ENCODE peak calls at places on chromosomes 2 and 18, in seven cellular contexts. W is HepG2, D is K562, L is suprapubic skin, Y is stomach, C is tibial nerve, T is A549. X is an unnamed sample.

GRCh38 chr2:150532883-150533282 is 45.4 kb upstream of the RND3 start:
- DNase-seq in W (no peak), D (no peak), L (no peak), Y (no peak), C (no peak), T (no peak), X (no peak)

GRCh38 chr18:54777118-54777791 is 51.0 kb upstream of the RAB27B start:
- DNase-seq in W (no peak), D (no peak), L (no peak), Y (no peak), C (no peak), T (no peak), X (no peak)

GRCh38 chr2:102975996-102976636 is 214.3 kb downstream of the TMEM182 start:
- DNase-seq in W (peak), D (peak), L (no peak), Y (no peak), C (no peak), T (peak), X (no peak)

GRCh38 chr2:11633923-11634478 is 36.0 kb downstream of the NTSR2 start:
- DNase-seq in W (no peak), D (no peak), L (no peak), Y (no peak), C (no peak), T (no peak), X (no peak)

GRCh38 chr2:138600732-138601437 is 99.3 kb downstream of the SPOPL start:
- DNase-seq in W (no peak), D (no peak), L (no peak), Y (no peak), C (no peak), T (no peak), X (no peak)

GRCh38 chr18:10783941-10784340 is 258.1 kb downstream of the NAPG start:
- DNase-seq in W (no peak), D (no peak), L (no peak), Y (no peak), C (no peak), T (no peak), X (no peak)

GRCh38 chr2:152513681-152514080 is 178.7 kb downstream of the FMNL2 start:
- DNase-seq in W (no peak), D (no peak), L (no peak), Y (no peak), C (no peak), T (peak), X (no peak)

GRCh38 chr18:79982736-79983135 is 5.6 kb downstream of the TXNL4A start:
- DNase-seq in W (no peak), D (peak), L (no peak), Y (no peak), C (no peak), T (no peak), X (no peak)

GRCh38 chr2:225025917-225026571 is 16.2 kb downstream of the DOCK10 start:
- DNase-seq in W (no peak), D (no peak), L (no peak), Y (no peak), C (no peak), T (no peak), X (no peak)

GRCh38 chr18:79791141-79791972 is 6.4 kb upstream of the KCNG2 start:
- DNase-seq in W (peak), D (no peak), L (no peak), Y (peak), C (no peak), T (peak), X (no peak)

GRCh38 chr18:58977223-58977622 is 112.5 kb downstream of the ZNF532 start:
- DNase-seq in W (no peak), D (no peak), L (no peak), Y (no peak), C (no peak), T (no peak), X (peak)

GRCh38 chr18:58970943-58971799 is 106.5 kb downstream of the ZNF532 start:
- DNase-seq in W (no peak), D (no peak), L (no peak), Y (no peak), C (no peak), T (no peak), X (no peak)

GRCh38 chr18:58977801-58978200 is 113.1 kb downstream of the ZNF532 start:
- DNase-seq in W (no peak), D (no peak), L (no peak), Y (no peak), C (no peak), T (no peak), X (no peak)

GRCh38 chr18:58978916-58979315 is 114.2 kb downstream of the ZNF532 start:
- DNase-seq in W (no peak), D (no peak), L (no peak), Y (no peak), C (no peak), T (no peak), X (no peak)

DNA sequence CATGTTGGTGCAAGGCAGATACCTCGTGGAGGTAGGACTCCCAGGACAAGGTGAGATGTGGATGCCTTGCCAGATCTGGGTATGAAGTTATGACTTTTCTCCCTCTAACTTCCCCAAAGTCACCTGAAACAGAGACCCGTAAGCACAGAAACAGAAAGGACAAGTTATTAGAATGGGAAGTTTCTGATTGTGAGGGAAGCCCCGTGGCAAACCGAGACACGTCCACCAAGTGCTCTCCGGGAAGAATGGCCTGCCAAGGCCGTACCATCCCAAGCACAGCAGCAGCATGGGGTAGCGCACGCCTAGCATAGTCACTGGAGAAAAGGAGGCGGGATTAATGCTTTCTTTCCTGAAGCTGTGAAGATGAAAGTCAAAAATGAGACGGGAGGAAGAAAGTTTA is 110.6 kb downstream of the ZNF532 start:
- DNase-seq in W (no peak), D (no peak), L (no peak), Y (no peak), C (no peak), T (no peak), X (peak)
- TF ChIP-seq POLR2A in W (no peak), D (no peak), L (no peak), Y (no peak), C (no peak), T (no peak), X (no peak)

GRCh38 chr2:64523667-64524603 is at the start of gene AFTPH:
- DNase-seq in W (peak), D (peak), L (peak), Y (peak), C (peak), T (peak), X (peak)
- TF ChIP-seq EP300 in W (peak), D (no peak), L (no peak), Y (no peak), C (peak), T (no peak), X (no peak)

GRCh38 chr2:30230479-30230854 is 867 bp upstream of the LBH start:
- DNase-seq in W (no peak), D (peak), L (no peak), Y (no peak), C (no peak), T (no peak), X (no peak)
- TF ChIP-seq CTCF in W (no peak), D (peak), L (no peak), Y (no peak), C (no peak), T (no peak), X (peak)

GRCh38 chr18:52907942-52908341 is 567.9 kb downstream of the DCC start:
- DNase-seq in W (no peak), D (no peak), L (no peak), Y (no peak), C (no peak), T (no peak), X (no peak)
- TF ChIP-seq POLR2A in W (no peak), D (no peak), L (no peak), Y (no peak), C (no peak), T (no peak), X (no peak)

DNA sequence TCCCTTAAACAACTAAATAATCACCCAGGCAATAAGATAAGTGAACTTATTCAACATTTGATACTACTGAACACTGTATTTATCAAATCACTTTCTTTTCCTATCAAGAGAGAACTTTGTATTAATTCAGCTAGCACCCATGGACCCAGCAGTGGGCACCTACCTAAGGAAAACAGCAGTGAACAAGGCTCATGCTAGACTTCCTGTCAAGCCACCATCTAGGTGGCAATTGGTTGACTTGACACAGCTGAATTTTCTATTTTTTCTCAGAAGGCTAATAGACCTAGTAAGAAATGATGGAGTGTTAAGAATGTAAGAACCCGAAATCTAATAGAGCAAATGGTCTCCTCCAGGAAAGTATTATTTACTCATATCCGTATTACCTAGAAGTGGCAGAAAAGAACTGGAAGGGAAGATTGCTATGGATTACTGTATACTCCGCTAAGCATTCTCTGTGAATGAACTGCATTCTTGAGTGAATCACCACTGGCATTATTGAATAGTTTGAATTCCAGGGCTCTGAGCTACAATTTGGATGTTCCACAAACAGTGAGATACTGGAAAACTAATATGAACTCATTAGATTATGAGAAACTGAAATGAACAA is 988.2 kb upstream of the CDH2 start:
- DNase-seq in W (peak), D (no peak), L (no peak), Y (no peak), C (no peak), T (peak), X (no peak)
- TF ChIP-seq EP300 in W (no peak), D (no peak), L (no peak), Y (no peak), C (no peak), T (peak), X (no peak)

GRCh38 chr2:128375454-128375853 is 56.8 kb upstream of the HS6ST1 start:
- DNase-seq in W (no peak), D (no peak), L (peak), Y (peak), C (no peak), T (no peak), X (no peak)
- TF ChIP-seq CTCF in W (no peak), D (no peak), L (no peak), Y (no peak), C (no peak), T (no peak), X (no peak)

DNA sequence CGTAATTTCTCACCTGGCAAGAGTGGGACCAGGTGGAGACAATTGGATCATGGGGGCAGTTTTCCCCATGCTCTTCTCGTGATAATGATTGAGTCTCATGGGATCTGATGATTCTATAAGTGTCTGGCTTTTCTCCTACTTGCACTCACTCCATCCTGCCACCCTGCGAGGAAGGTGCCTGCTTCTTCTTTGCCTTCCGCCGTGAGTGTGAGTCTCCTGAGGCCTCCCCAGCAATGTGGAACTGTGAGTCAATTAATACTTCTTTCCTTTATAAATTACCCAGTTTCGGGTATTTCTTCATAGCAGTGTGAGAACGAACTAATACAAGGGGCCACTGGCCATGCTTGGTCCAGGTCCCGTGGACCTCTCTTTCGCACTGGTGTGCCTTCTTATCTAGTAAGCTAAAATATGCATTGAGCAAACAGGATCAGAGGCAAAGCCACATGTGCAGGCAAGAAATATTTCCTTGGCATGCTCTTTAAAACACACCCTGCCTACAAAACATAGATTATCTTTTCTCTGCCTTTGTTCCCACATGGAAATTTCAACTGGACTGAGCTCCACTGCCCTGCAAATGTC is 821.1 kb downstream of the TRIB2 start:
- DNase-seq in W (peak), D (no peak), L (no peak), Y (peak), C (no peak), T (no peak), X (no peak)
- TF ChIP-seq POLR2A in W (no peak), D (no peak), L (no peak), Y (no peak), C (no peak), T (no peak), X (no peak)

GRCh38 chr2:43185146-43185545 is 41.3 kb downstream of the ZFP36L2 start:
- DNase-seq in W (no peak), D (no peak), L (no peak), Y (no peak), C (no peak), T (no peak), X (no peak)
- TF ChIP-seq EP300 in W (no peak), D (no peak), L (no peak), Y (no peak), C (no peak), T (no peak), X (no peak)

GRCh38 chr2:240202616-240203015 is 62.2 kb upstream of the OTOS start:
- DNase-seq in W (no peak), D (no peak), L (no peak), Y (no peak), C (no peak), T (no peak), X (no peak)
- TF ChIP-seq CTCF in W (no peak), D (no peak), L (no peak), Y (no peak), C (no peak), T (no peak), X (no peak)

DNA sequence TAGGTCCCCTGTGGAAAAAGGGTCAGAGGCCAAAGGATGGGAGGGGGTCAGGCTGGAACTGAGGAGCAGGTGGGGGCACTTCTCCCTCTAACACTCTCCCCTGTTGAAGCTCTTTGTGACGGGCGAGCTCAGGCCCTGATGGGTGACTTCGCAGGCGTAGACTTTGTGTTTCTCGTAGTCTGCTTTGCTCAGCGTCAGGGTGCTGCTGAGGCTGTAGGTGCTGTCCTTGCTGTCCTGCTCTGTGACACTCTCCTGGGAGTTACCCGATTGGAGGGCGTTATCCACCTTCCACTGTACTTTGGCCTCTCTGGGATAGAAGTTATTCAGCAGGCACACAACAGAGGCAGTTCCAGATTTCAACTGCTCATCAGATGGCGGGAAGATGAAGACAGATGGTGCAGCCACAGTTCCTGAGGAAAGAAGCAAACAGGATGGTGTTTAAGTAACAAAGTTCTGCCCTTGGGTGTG is 165.8 kb downstream of the RPIA start:
- DNase-seq in W (peak), D (no peak), L (no peak), Y (no peak), C (no peak), T (no peak), X (no peak)
- TF ChIP-seq POLR2A in W (no peak), D (no peak), L (no peak), Y (no peak), C (no peak), T (no peak), X (no peak)

X was measured in esophagus muscularis mucosa.